ENCODE peak calls at places on chromosome X, in seven cellular contexts. B is ovary; J is caudate nucleus; U is GM23338; W is fibroblast of lung; P is CD8-positive, alpha-beta T cell; O is cardiac muscle cell. M is an unnamed sample.

GRCh38 chrX:30831082-30831481 is 58.0 kb downstream of the TAB3 start:
- DNase-seq in U (peak), B (no peak), J (no peak), O (no peak), P (peak), W (peak), M (no peak)

GRCh38 chrX:17859609-17860178 is 1.4 kb downstream of the RAI2 start:
- DNase-seq in O (no peak), B (peak), U (peak), P (peak), W (no peak), J (no peak), M (no peak)

GRCh38 chrX:87434618-87435017 is 83.0 kb upstream of the KLHL4 start:
- DNase-seq in O (no peak), P (no peak), W (no peak), U (no peak), J (no peak), B (no peak), M (no peak)

GRCh38 chrX:66638591-66639500 is at the start of gene EDA2R:
- DNase-seq in O (peak), U (peak), W (peak), P (peak), J (no peak), B (peak), M (peak)

GRCh38 chrX:40971736-40972135 is 113.5 kb upstream of the USP9X start:
- DNase-seq in W (no peak), U (no peak), B (no peak), J (no peak), P (no peak), O (no peak), M (no peak)

GRCh38 chrX:2691543-2692220 is 587 bp downstream of the CD99 start:
- DNase-seq in O (peak), J (no peak), W (peak), B (peak), U (peak), P (no peak), M (no peak)

GRCh38 chrX:108439434-108439883 is at the start of gene COL4A5:
- DNase-seq in O (peak), W (peak), B (peak), P (no peak), J (no peak), U (peak), M (no peak)

GRCh38 chrX:135432453-135432852 is 10.7 kb downstream of the SMIM10L2A start:
- DNase-seq in U (peak), W (no peak), J (no peak), P (no peak), O (no peak), B (no peak), M (no peak)

GRCh38 chrX:100642296-100642695 is 1.7 kb upstream of the SRPX2 start:
- DNase-seq in B (no peak), J (no peak), W (no peak), U (peak), O (no peak), P (no peak), M (no peak)

GRCh38 chrX:7190157-7190556 is 42.2 kb upstream of the PUDP start:
- DNase-seq in W (no peak), P (no peak), B (no peak), O (no peak), U (no peak), J (no peak), M (no peak)

GRCh38 chrX:138020941-138021340 is 455.0 kb downstream of the ZIC3 start:
- DNase-seq in U (no peak), P (no peak), B (no peak), O (no peak), W (no peak), J (no peak), M (no peak)

GRCh38 chrX:138031715-138032114 is 465.8 kb downstream of the ZIC3 start:
- DNase-seq in U (no peak), O (no peak), W (no peak), J (no peak), B (no peak), P (no peak), M (no peak)

GRCh38 chrX:138026211-138026610 is 460.3 kb downstream of the ZIC3 start:
- DNase-seq in P (no peak), O (peak), B (no peak), U (peak), J (no peak), W (no peak), M (no peak)
- H3K27ac ChIP-seq in P (no peak), O (no peak), B (no peak), U (no peak), J (no peak), W (no peak), M (no peak)

GRCh38 chrX:118350715-118351114 is 4.8 kb downstream of the WDR44 start:
- DNase-seq in O (no peak), B (no peak), J (no peak), U (no peak), W (no peak), P (no peak), M (no peak)
- H3K27ac ChIP-seq in O (no peak), B (no peak), J (no peak), U (peak), W (no peak), P (no peak), M (no peak)

DNA sequence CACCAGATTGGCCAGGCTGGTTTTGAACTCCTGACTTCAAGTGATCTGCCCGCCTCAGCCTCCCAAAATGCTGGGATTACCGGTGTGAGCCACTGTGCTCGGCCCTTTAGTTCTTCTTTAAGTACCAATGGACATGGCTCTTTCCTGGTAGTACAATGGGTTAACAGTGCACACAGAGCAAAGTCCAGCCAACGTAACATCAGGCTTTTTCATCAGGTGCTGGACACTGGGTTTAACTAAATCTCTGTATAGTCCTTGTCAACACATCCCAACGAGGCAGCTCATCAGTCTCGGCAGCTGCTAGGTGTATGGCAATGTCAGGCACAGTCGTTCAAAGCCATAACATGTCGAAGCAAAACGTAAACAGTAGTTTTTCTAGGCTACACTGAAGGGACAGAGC is 93.8 kb downstream of the HDAC8 start:
- DNase-seq in P (no peak), W (no peak), J (no peak), B (no peak), O (no peak), U (no peak), M (no peak)
- H3K27ac ChIP-seq in P (no peak), W (no peak), J (no peak), B (no peak), O (no peak), U (no peak), M (no peak)

DNA sequence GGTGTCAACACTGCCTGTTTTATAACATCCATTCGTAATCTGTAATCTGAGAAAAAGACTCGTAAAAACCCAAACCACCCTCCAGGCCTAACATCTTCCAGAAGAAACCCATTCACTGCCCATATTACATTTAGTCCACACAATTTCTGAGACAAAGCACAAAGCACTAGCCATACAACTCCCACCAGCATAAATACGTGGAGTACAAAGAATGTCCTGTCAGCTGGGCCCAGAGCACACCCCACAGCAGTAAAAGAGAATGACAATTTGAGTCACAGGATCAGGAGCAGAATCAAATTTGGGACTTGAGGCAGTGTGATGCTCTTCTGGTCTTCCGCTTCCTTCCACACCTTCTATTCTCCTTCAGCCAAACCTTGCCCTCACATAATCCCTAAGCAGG is 6.8 kb downstream of the MECP2 start:
- DNase-seq in J (no peak), W (no peak), O (no peak), U (no peak), B (no peak), P (no peak), M (peak)
- H3K27ac ChIP-seq in J (peak), W (no peak), O (peak), U (no peak), B (no peak), P (no peak), M (peak)

GRCh38 chrX:23720117-23720677 is 22.9 kb downstream of the ACOT9 start:
- DNase-seq in B (no peak), J (no peak), P (no peak), U (no peak), W (no peak), O (no peak), M (no peak)
- H3K27ac ChIP-seq in B (no peak), J (no peak), P (no peak), U (no peak), W (no peak), O (no peak), M (no peak)

DNA sequence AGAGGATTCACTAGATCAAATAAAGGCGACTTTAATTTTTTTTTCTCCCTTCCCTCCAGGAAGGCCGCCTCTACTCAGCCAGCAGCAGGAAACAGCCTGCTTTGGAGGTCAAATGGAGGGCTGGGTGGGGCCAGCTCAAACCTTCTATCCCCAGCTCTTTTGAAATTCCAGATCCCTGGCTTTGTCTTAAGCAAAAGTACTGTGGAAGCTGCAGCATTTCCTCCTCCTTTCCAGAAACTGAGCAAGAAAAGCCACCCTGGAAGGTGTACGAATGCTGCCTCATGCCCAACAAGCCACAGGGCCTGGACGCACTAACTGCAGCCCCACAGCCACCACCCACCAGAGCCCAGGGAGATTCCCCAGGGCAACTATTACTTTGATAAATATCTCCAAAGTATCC is 55.1 kb upstream of the ZCCHC13 start:
- DNase-seq in U (peak), J (no peak), O (peak), P (no peak), W (peak), B (no peak), M (no peak)
- H3K27ac ChIP-seq in U (peak), J (no peak), O (peak), P (no peak), W (no peak), B (no peak), M (no peak)

GRCh38 chrX:119999087-119999634 is 55.6 kb upstream of the NKAP start:
- DNase-seq in P (no peak), O (no peak), U (peak), J (no peak), W (no peak), B (no peak), M (no peak)
- H3K27ac ChIP-seq in P (no peak), O (no peak), U (no peak), J (no peak), W (no peak), B (no peak), M (no peak)

DNA sequence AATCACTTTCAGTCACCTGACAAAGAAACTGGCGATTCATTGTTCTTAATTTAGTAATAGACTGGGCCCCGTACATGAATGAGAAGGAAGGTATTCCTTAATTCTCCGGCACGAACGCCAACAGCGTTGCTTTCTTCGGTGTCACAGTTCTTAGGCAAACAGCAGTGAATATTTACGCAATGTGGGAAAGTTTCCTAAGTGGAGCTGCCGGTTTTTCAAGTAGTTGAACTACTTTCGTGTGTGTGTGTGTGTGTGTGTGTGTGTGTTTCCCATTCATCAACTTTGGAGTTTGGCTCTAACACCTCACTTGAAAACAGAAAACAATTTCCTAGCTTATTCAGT is 651 bp downstream of the NXT2 start:
- DNase-seq in O (peak), U (peak), P (no peak), W (peak), J (no peak), B (no peak), M (no peak)
- H3K27ac ChIP-seq in O (peak), U (peak), P (peak), W (peak), J (peak), B (peak), M (peak)

GRCh38 chrX:116284383-116284782 is 113.8 kb downstream of the AGTR2 start:
- DNase-seq in P (no peak), W (no peak), J (no peak), O (no peak), U (no peak), B (no peak), M (no peak)

GRCh38 chrX:116285506-116285905 is 115.0 kb downstream of the AGTR2 start:
- DNase-seq in U (no peak), B (no peak), J (no peak), P (no peak), W (peak), O (no peak), M (no peak)

GRCh38 chrX:116277391-116277790 is 106.8 kb downstream of the AGTR2 start:
- DNase-seq in W (no peak), P (no peak), O (no peak), J (no peak), U (no peak), B (no peak), M (no peak)

GRCh38 chrX:116278819-116279218 is 108.3 kb downstream of the AGTR2 start:
- DNase-seq in U (no peak), O (no peak), P (no peak), W (no peak), B (no peak), J (no peak), M (no peak)

GRCh38 chrX:116281106-116281505 is 110.6 kb downstream of the AGTR2 start:
- DNase-seq in O (no peak), B (no peak), J (no peak), P (no peak), W (no peak), U (peak), M (no peak)
- H3K27ac ChIP-seq in O (no peak), B (no peak), J (no peak), P (no peak), W (no peak), U (no peak), M (no peak)